ENCODE peak calls at places on chromosomes 7 and 10, in ten cellular contexts. P is fibroblast of lung, T is HCT116, K is IMR-90, A is activated T-cell treated with anti-CD3 and anti-CD28 coated beads for 1 hour, Y is esophagus squamous epithelium, X is lower lobe of right lung, J is fibroblast of the conjunctiva, G is nucleus accumbens, V is EL. S is an unnamed sample.
A peak's percentile ranks its signal among the peaks of the same experiment; 100 is the strongest.

GRCh38 chr7:156222151-156222550 is 409.9 kb upstream of the SHH start:
- DNase-seq in P (no peak), T (no peak), K (no peak), A (no peak), Y (no peak), X (no peak), J (no peak), G (no peak), V (no peak), S (no peak)

GRCh38 chr7:23468721-23469149 is 1.6 kb downstream of the IGF2BP3 start:
- DNase-seq in P (no peak), T (no peak), K (no peak), A (no peak), Y (no peak), X (no peak), J (no peak), G (no peak), V (peak; percentile 29), S (no peak)

GRCh38 chr7:74657692-74658170 is at the start of gene GTF2I:
- DNase-seq in P (no peak), T (no peak), K (no peak), A (peak; percentile 31), Y (no peak), X (no peak), J (no peak), G (no peak), V (no peak), S (no peak)

GRCh38 chr10:113563306-113564088 is 10.6 kb downstream of the HABP2 start:
- DNase-seq in P (peak; percentile 48), T (peak; percentile 52), K (peak; percentile 54), A (peak; percentile 43), Y (no peak), X (peak; percentile 82), J (peak; percentile 45), G (peak; percentile 37), V (peak; percentile 65), S (peak; percentile 73)

GRCh38 chr10:68153473-68154210 is 44.4 kb downstream of the MYPN start:
- DNase-seq in P (peak; percentile 98), T (peak; percentile 90), K (peak; percentile 99), A (no peak), Y (no peak), X (no peak), J (peak; percentile 84), G (peak; percentile 18), V (peak; percentile 99), S (peak; percentile 92)

GRCh38 chr7:1936531-1937251 is 266.6 kb downstream of the ELFN1 start:
- DNase-seq in P (no peak), T (no peak), K (no peak), A (no peak), Y (no peak), X (peak; percentile 34), J (no peak), G (no peak), V (no peak), S (no peak)

GRCh38 chr10:86648706-86649426 is 5.5 kb upstream of the OPN4 start:
- DNase-seq in P (peak; percentile 75), T (no peak), K (peak; percentile 68), A (no peak), Y (no peak), X (no peak), J (peak; percentile 90), G (no peak), V (peak; percentile 94), S (peak; percentile 82)

GRCh38 chr10:60666221-60666620 is 112.1 kb upstream of the CDK1 start:
- DNase-seq in P (no peak), T (no peak), K (no peak), A (no peak), Y (no peak), X (peak; percentile 64), J (no peak), G (no peak), V (no peak), S (no peak)

GRCh38 chr10:58952747-58953466 is 223.5 kb upstream of the PHYHIPL start:
- DNase-seq in P (peak; percentile 39), T (peak; percentile 24), K (peak; percentile 42), A (no peak), Y (no peak), X (no peak), J (peak; percentile 43), G (no peak), V (peak; percentile 61), S (peak; percentile 23)

GRCh38 chr7:150842018-150842417 is 10.3 kb upstream of the AOC1 start:
- DNase-seq in P (no peak), T (no peak), K (no peak), A (no peak), Y (no peak), X (no peak), J (no peak), G (no peak), V (no peak), S (no peak)

GRCh38 chr7:93810571-93810970 is 80.0 kb downstream of the TFPI2 start:
- DNase-seq in P (no peak), T (no peak), K (no peak), A (no peak), Y (no peak), X (no peak), J (no peak), G (no peak), V (no peak), S (no peak)

GRCh38 chr10:26367771-26368170 is 70.4 kb upstream of the APBB1IP start:
- DNase-seq in P (peak; percentile 35), T (no peak), K (no peak), A (peak; percentile 7), Y (no peak), X (peak; percentile 54), J (no peak), G (no peak), V (peak; percentile 36), S (peak; percentile 22)